ENCODE peak calls at places on chromosomes 1 and 21, in four cellular contexts. R, L, U and K are unnamed samples.

GRCh38 chr21:38621132-38621531 is 122.9 kb upstream of the ERG start:
- DNase-seq in L (no peak), R (no peak), U (no peak), K (no peak)

GRCh38 chr1:220881918-220882891 is 3.0 kb downstream of the HLX start:
- DNase-seq in U (no peak), L (no peak), R (peak), K (no peak)

GRCh38 chr21:15250384-15250783 is 185.6 kb upstream of the NRIP1 start:
- DNase-seq in U (no peak), R (peak), L (no peak), K (peak)

GRCh38 chr1:117318456-117318855 is 48.8 kb upstream of the MAN1A2 start:
- DNase-seq in R (no peak), U (no peak), L (no peak), K (no peak)

GRCh38 chr1:190904091-190904695 is 426.5 kb upstream of the BRINP3 start:
- DNase-seq in L (no peak), U (no peak), R (peak), K (no peak)

GRCh38 chr21:33901421-33902288 is 13.9 kb downstream of the ATP5PO start:
- DNase-seq in L (no peak), U (peak), R (peak), K (peak)

GRCh38 chr1:105485207-105485606 is 1571.3 kb upstream of the PRMT6 start:
- DNase-seq in R (peak), L (no peak), U (no peak), K (no peak)

GRCh38 chr1:88549536-88549935 is 134.5 kb upstream of the PKN2 start:
- DNase-seq in U (no peak), L (no peak), R (peak), K (peak)

GRCh38 chr21:14675774-14676530 is 129.8 kb upstream of the SAMSN1 start:
- DNase-seq in L (peak), R (no peak), U (no peak), K (peak)

GRCh38 chr1:166933633-166934032 is 41.7 kb downstream of the ILDR2 start:
- DNase-seq in L (no peak), U (no peak), R (no peak), K (no peak)

GRCh38 chr21:17711896-17712295 is 99.2 kb upstream of the BTG3 start:
- DNase-seq in U (no peak), L (no peak), R (no peak), K (no peak)

GRCh38 chr1:5670590-5671350 is 321.5 kb downstream of the NPHP4 start:
- DNase-seq in R (no peak), L (no peak), U (no peak), K (no peak)

GRCh38 chr1:198932351-198932991 is 293.6 kb downstream of the PTPRC start:
- DNase-seq in L (no peak), U (no peak), R (peak), K (peak)

GRCh38 chr1:111739984-111740765 is 980 bp upstream of the INKA2 start:
- DNase-seq in L (no peak), R (peak), U (no peak), K (peak)

GRCh38 chr1:209486861-209487260 is 96.7 kb upstream of the CAMK1G start:
- DNase-seq in U (no peak), R (peak), L (no peak), K (no peak)

GRCh38 chr21:28324690-28325089 is 668.0 kb downstream of the LTN1 start:
- DNase-seq in R (no peak), U (no peak), L (no peak), K (no peak)

GRCh38 chr1:248416226-248416625 is 13.4 kb downstream of the OR2T1 start:
- DNase-seq in R (no peak), L (no peak), U (no peak), K (no peak)

GRCh38 chr1:225427249-225428065 is at the start of gene LBR:
- DNase-seq in R (peak), L (no peak), U (peak), K (no peak)

GRCh38 chr1:111600295-111600694 is 19.3 kb upstream of the RAP1A start:
- DNase-seq in R (no peak), L (no peak), U (no peak), K (no peak)

GRCh38 chr1:118999348-119000071 is 11.4 kb upstream of the TBX15 start:
- DNase-seq in L (no peak), U (no peak), R (no peak), K (no peak)

GRCh38 chr1:232193451-232193783 is 436.5 kb downstream of the SIPA1L2 start:
- DNase-seq in L (no peak), U (no peak), R (no peak), K (no peak)

GRCh38 chr1:38132681-38133080 is 86.1 kb upstream of the POU3F1 start:
- DNase-seq in L (no peak), R (no peak), U (no peak), K (no peak)

GRCh38 chr1:87226341-87226760 is 102.3 kb upstream of the LMO4 start:
- DNase-seq in R (peak), U (no peak), L (no peak), K (peak)

GRCh38 chr1:208775841-208776240 is 531.7 kb upstream of the PLXNA2 start:
- DNase-seq in L (no peak), U (no peak), R (no peak), K (no peak)

GRCh38 chr1:160207118-160207650 is 2.0 kb downstream of the PEA15 start:
- DNase-seq in R (no peak), U (no peak), L (no peak), K (no peak)

GRCh38 chr1:63004868-63005267 is 220.9 kb downstream of the ATG4C start:
- DNase-seq in R (no peak), L (no peak), U (no peak), K (no peak)

GRCh38 chr1:245458234-245458633 is 303.4 kb downstream of the KIF26B start:
- DNase-seq in L (no peak), R (no peak), U (no peak), K (no peak)

GRCh38 chr1:230308039-230308438 is 118.1 kb downstream of the PGBD5 start:
- DNase-seq in U (no peak), L (no peak), R (peak), K (peak)

GRCh38 chr1:116910379-116911165 is 856 bp downstream of the PTGFRN start:
- DNase-seq in U (peak), R (no peak), L (no peak), K (peak)

GRCh38 chr1:15213333-15213732 is 33.7 kb upstream of the FHAD1 start:
- DNase-seq in U (no peak), L (no peak), R (peak), K (no peak)
- TF ChIP-seq FOS in U (no peak), L (no peak), R (no peak), K (no peak)

GRCh38 chr1:12527564-12527963 is 90.4 kb downstream of the DHRS3 start:
- DNase-seq in U (no peak), L (no peak), R (no peak), K (no peak)

GRCh38 chr1:12528021-12528852 is 89.8 kb downstream of the DHRS3 start:
- DNase-seq in L (no peak), U (peak), R (peak), K (no peak)

GRCh38 chr1:12529640-12530174 is 88.3 kb downstream of the DHRS3 start:
- DNase-seq in L (no peak), R (no peak), U (no peak), K (no peak)

GRCh38 chr1:12524266-12524665 is 93.7 kb downstream of the DHRS3 start:
- DNase-seq in L (no peak), R (no peak), U (no peak), K (no peak)

DNA sequence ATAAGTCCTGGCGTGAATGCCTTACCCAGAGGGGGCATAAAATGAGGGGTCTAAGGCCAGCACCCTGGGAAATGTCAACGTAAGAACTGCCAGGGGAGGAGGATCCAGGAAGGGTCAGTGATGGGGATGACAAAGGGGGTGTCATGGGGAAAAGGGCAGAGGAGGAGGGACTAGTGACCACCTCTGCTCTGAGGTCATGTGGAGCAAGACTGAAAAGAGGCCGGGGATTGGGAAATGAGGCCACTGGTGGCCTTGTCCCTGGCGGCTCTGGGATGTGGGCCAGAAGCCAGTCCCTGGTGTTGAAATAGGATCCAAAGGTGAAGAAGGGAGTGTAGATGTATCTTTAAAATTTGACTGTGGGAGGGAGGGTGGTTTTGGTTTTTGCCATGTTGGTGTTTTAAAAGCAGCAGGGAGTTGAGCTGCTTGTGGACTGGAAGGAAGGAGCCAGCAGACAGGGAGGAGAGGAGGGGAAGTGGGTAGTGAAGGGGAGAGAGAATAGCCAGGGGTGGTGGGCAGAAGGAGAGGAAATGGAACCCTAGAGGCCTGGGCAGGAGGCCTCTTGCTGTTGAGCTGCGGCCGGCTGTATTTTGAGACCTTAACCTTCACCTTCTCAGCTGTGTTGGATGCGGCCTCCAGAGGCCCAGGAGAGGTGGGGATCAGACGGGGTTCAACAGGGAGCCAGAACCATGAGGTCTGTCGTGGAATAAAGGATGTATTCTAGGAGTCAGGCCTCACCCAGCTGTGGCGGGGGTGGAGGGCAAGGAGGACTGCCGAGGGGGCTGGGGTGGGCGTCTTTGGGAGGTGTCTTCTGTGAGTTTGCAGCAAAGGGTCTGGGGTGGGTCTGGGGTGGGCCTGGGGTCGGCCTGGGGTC is 92.5 kb downstream of the DHRS3 start:
- DNase-seq in U (peak), R (no peak), L (no peak), K (no peak)
- TF ChIP-seq FOS in U (no peak), R (no peak), L (no peak), K (no peak)

GRCh38 chr1:17356387-17356992 is 15.5 kb upstream of the PADI6 start:
- DNase-seq in U (no peak), L (no peak), R (no peak), K (no peak)
- TF ChIP-seq FOS in U (no peak), L (no peak), R (no peak), K (no peak)

GRCh38 chr1:39623053-39623452 is 16.4 kb downstream of the HEYL start:
- DNase-seq in U (no peak), L (no peak), R (no peak), K (no peak)
- TF ChIP-seq FOS in U (no peak), L (no peak), R (no peak), K (no peak)

GRCh38 chr1:26132825-26133167 is 21.2 kb downstream of the PDIK1L start:
- DNase-seq in L (no peak), R (no peak), U (no peak), K (no peak)
- TF ChIP-seq FOS in L (no peak), R (no peak), U (no peak), K (no peak)

GRCh38 chr1:164440222-164440621 is 118.8 kb upstream of the PBX1 start:
- DNase-seq in U (no peak), R (no peak), L (no peak), K (no peak)

GRCh38 chr1:164443836-164444235 is 115.1 kb upstream of the PBX1 start:
- DNase-seq in L (no peak), U (no peak), R (no peak), K (no peak)

GRCh38 chr1:164443166-164443565 is 115.8 kb upstream of the PBX1 start:
- DNase-seq in R (no peak), L (no peak), U (no peak), K (no peak)

DNA sequence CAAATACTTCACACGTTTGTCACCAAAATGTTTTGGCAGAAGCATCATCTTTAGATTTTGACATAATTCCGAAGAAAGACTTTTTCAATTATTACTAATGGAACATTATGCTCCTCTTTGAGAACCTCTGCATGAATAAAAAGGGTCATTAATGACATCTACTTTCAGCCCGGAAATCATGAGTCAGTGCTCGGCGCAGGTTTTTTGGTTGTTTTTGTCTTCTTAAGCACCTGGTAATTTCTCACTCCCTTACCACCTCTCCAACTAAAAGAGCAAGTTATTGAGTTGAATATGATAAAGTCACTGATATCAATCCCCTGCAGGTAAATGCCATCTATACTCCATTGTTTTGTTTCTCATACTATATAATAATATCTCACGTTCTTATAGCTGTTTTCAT is 113.0 kb upstream of the PBX1 start:
- DNase-seq in R (no peak), U (no peak), L (no peak), K (no peak)
- TF ChIP-seq FOS in R (no peak), U (no peak), L (no peak), K (no peak)

GRCh38 chr1:26016944-26017545 is 4.5 kb upstream of the EXTL1 start:
- DNase-seq in U (no peak), R (no peak), L (no peak), K (no peak)

GRCh38 chr1:26017606-26018005 is 4.0 kb upstream of the EXTL1 start:
- DNase-seq in U (no peak), R (peak), L (no peak), K (no peak)

GRCh38 chr1:26016258-26016943 is 5.2 kb upstream of the EXTL1 start:
- DNase-seq in R (peak), L (no peak), U (no peak), K (no peak)

GRCh38 chr1:26014179-26014578 is 7.4 kb upstream of the EXTL1 start:
- DNase-seq in L (no peak), R (no peak), U (no peak), K (no peak)

GRCh38 chr1:26015358-26015757 is 6.2 kb upstream of the EXTL1 start:
- DNase-seq in R (peak), U (no peak), L (no peak), K (no peak)
- TF ChIP-seq FOS in R (no peak), U (no peak), L (no peak), K (no peak)

GRCh38 chr1:178563099-178563820 is 50.4 kb downstream of the TEX35 start:
- DNase-seq in L (no peak), R (no peak), U (no peak), K (no peak)
- TF ChIP-seq FOS in L (no peak), R (no peak), U (no peak), K (no peak)

DNA sequence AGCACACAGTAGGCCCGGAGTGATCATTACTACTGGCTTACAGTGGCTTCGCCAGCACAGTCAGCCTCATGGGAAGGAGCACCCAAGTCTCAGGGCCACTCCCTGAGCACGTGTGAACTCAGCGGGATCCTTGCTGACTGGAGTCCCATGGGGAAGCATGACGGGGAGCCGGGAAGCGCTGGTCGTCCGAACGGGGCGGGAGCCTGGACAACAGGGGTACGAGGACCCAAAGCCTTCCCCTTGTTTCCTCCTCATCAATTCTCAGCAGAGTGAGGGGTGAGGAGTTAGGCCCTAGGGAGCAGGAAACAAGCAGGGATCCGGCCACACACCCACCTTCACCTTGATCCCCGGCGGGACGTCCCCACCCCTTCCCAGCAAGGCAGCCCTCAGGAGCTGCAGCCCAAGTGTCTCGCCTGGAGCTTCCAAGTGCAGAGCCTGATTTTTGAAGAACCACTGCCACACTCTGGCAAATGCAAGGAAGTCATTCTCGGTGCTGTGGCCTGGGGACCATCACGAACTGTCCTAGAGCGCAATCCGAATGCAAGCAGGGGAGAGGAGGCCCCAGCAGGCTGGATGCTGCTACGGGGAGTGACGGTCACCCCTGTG is 35.5 kb downstream of the TOMM20 start:
- DNase-seq in U (peak), R (peak), L (no peak), K (peak)
- TF ChIP-seq FOS in U (no peak), R (no peak), L (no peak), K (no peak)